ENCODE peak calls at places on chromosomes 5 and 9, in four cellular contexts. C, X, R and E are unnamed samples.

GRCh38 chr9:93091453-93092081 is 4.5 kb upstream of the CARD19 start:
- DNase-seq in X (peak), R (no peak), C (peak), E (no peak)

GRCh38 chr5:132589467-132589866 is 32.7 kb downstream of the RAD50 start:
- DNase-seq in X (no peak), C (no peak), R (no peak), E (no peak)

GRCh38 chr5:1728846-1729245 is 70.8 kb downstream of the MRPL36 start:
- DNase-seq in C (no peak), R (no peak), X (peak), E (no peak)

GRCh38 chr9:95425910-95426551 is 90.7 kb downstream of the PTCH1 start:
- DNase-seq in R (no peak), X (no peak), C (peak), E (no peak)

GRCh38 chr9:121354141-121354540 is 15.9 kb downstream of the STOM start:
- DNase-seq in C (no peak), X (no peak), R (no peak), E (no peak)

GRCh38 chr9:87889065-87889881 is 6.6 kb downstream of the SPATA31E1 start:
- DNase-seq in R (no peak), C (no peak), X (no peak), E (no peak)

GRCh38 chr5:139689631-139690384 is 41.7 kb downstream of the CXXC5 start:
- DNase-seq in R (no peak), C (no peak), X (peak), E (no peak)

GRCh38 chr5:80269991-80270438 is 14.2 kb upstream of the SERINC5 start:
- DNase-seq in R (no peak), C (no peak), X (no peak), E (no peak)

GRCh38 chr9:136174779-136175744 is 29.9 kb downstream of the LHX3 start:
- DNase-seq in C (no peak), X (no peak), R (no peak), E (no peak)

GRCh38 chr9:89687216-89687615 is 82.4 kb downstream of the GADD45G start:
- DNase-seq in C (no peak), R (no peak), X (no peak), E (no peak)

GRCh38 chr9:110257097-110257955 is 1.0 kb upstream of the TXN start:
- DNase-seq in C (peak), R (no peak), X (peak), E (no peak)

GRCh38 chr5:65117525-65117924 is 348.8 kb downstream of the CWC27 start:
- DNase-seq in X (no peak), R (no peak), C (no peak), E (no peak)

GRCh38 chr5:168865973-168866372 is 286.8 kb upstream of the PANK3 start:
- DNase-seq in C (no peak), X (peak), R (no peak), E (peak)

GRCh38 chr5:40497573-40497972 is 182.1 kb upstream of the PTGER4 start:
- DNase-seq in X (no peak), C (peak), R (no peak), E (no peak)

GRCh38 chr5:82174128-82174918 is 103.8 kb downstream of the RPS23 start:
- DNase-seq in X (peak), R (peak), C (peak), E (peak)

GRCh38 chr5:162209005-162209605 is 141.5 kb downstream of the GABRG2 start:
- DNase-seq in C (no peak), X (peak), R (peak), E (peak)

GRCh38 chr9:132169672-132170392 is 8.0 kb downstream of the NTNG2 start:
- DNase-seq in X (peak), C (peak), R (no peak), E (peak)

GRCh38 chr9:16352791-16353401 is 517.6 kb downstream of the BNC2 start:
- DNase-seq in R (peak), X (no peak), C (peak), E (no peak)

GRCh38 chr9:123111977-123112869 is 78.8 kb downstream of the GPR21 start:
- DNase-seq in X (peak), R (no peak), C (no peak), E (no peak)

GRCh38 chr5:59123595-59124561 is 541.0 kb downstream of the RAB3C start:
- DNase-seq in X (no peak), R (no peak), C (peak), E (no peak)

GRCh38 chr9:126325779-126326178 is 850 bp upstream of the MVB12B start:
- DNase-seq in R (no peak), C (no peak), X (no peak), E (no peak)

GRCh38 chr5:144120781-144121180 is 49.7 kb downstream of the YIPF5 start:
- DNase-seq in C (no peak), R (no peak), X (no peak), E (no peak)

GRCh38 chr9:88183798-88184495 is 45.7 kb upstream of the SPATA31C2 start:
- DNase-seq in X (no peak), R (no peak), C (no peak), E (no peak)

GRCh38 chr5:84249918-84250635 is 134.6 kb downstream of the EDIL3 start:
- DNase-seq in R (no peak), C (peak), X (no peak), E (peak)

GRCh38 chr5:14351845-14352712 is 208.9 kb downstream of the TRIO start:
- DNase-seq in C (peak), R (peak), X (peak), E (peak)

GRCh38 chr5:6837095-6837494 is 123.9 kb downstream of the TENT4A start:
- DNase-seq in C (no peak), R (no peak), X (no peak), E (no peak)

GRCh38 chr5:50699737-50700136 is 33.3 kb downstream of the PARP8 start:
- DNase-seq in C (peak), R (no peak), X (no peak), E (no peak)

GRCh38 chr5:600551-601541 is 11.3 kb upstream of the CEP72 start:
- DNase-seq in X (no peak), C (no peak), R (no peak), E (no peak)

GRCh38 chr5:124973613-124974130 is 227.2 kb upstream of the ZNF608 start:
- DNase-seq in C (no peak), R (no peak), X (no peak), E (no peak)

GRCh38 chr9:34072410-34072809 is 23.7 kb upstream of the UBAP2 start:
- DNase-seq in C (no peak), R (peak), X (peak), E (no peak)

GRCh38 chr5:151038292-151038745 is 17.9 kb downstream of the GPX3 start:
- DNase-seq in X (no peak), R (no peak), C (no peak), E (no peak)

GRCh38 chr9:21605489-21605931 is 123.4 kb upstream of the IFNE start:
- DNase-seq in X (no peak), C (peak), R (no peak), E (no peak)

GRCh38 chr5:89265511-89266169 is 382.7 kb upstream of the MEF2C start:
- DNase-seq in C (peak), X (no peak), R (no peak), E (no peak)

GRCh38 chr5:138544171-138545134 is 1.4 kb upstream of the ETF1 start:
- DNase-seq in C (peak), R (no peak), X (no peak), E (no peak)

GRCh38 chr9:97176206-97176605 is 131.3 kb upstream of the CCDC180 start:
- DNase-seq in C (no peak), X (no peak), R (no peak), E (no peak)

GRCh38 chr5:32027717-32028321 is 146.3 kb downstream of the GOLPH3 start:
- DNase-seq in C (peak), R (peak), X (peak), E (peak)

DNA sequence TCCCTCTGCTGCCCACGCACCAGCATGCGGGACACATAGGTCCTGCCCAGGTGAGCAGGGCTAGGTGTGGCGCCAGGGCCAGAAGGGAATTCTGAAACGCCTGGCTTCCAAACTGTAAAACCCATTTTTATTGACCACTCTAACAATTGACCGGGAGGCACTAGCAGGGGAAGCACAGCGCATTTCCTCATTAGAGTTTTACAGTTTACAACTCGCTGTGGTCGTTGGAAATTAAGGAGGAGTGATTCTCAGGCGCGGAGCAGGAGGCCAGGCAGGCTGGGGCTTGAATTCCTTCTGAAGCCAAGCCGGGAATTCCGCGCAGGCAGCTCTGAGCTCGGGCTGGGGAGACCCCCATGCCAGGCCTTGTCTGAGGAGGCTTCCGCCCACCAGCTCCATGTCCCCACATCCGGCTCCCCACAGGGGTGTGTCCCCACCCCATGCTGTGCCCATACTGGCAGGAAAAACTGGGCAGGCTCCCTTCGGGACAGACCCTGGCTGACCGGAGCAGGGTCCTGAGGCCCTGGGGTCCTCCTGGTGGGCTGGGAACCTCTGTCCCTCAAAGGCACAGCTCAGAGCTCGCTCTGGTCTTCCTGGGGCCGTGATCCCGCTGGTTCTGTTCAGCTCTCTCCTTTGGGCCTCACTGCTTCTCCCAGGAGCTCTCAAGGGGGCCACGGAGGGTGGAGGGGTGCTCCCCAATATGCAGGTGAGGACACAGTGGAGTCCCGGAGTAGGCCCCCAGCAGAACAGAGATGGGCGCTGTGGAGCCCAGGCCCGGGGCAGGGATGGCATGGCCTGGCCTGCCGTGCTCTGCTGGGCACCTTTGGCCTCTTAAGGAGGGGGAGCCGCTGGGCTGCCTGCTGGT is 1.2 kb upstream of the NRARP start:
- DNase-seq in R (no peak), C (no peak), X (peak), E (no peak)
- H2AK5ac ChIP-seq in R (no peak), C (no peak), X (no peak), E (peak)

GRCh38 chr5:134457801-134458200 is 46.1 kb upstream of the CDKN2AIPNL start:
- DNase-seq in X (no peak), C (no peak), R (no peak), E (no peak)
- H2AK5ac ChIP-seq in X (no peak), C (no peak), R (no peak), E (peak)

GRCh38 chr9:36074870-36075532 is 38.3 kb downstream of the RECK start:
- DNase-seq in R (no peak), X (no peak), C (peak), E (no peak)
- H2AK5ac ChIP-seq in R (no peak), X (no peak), C (peak), E (no peak)

DNA sequence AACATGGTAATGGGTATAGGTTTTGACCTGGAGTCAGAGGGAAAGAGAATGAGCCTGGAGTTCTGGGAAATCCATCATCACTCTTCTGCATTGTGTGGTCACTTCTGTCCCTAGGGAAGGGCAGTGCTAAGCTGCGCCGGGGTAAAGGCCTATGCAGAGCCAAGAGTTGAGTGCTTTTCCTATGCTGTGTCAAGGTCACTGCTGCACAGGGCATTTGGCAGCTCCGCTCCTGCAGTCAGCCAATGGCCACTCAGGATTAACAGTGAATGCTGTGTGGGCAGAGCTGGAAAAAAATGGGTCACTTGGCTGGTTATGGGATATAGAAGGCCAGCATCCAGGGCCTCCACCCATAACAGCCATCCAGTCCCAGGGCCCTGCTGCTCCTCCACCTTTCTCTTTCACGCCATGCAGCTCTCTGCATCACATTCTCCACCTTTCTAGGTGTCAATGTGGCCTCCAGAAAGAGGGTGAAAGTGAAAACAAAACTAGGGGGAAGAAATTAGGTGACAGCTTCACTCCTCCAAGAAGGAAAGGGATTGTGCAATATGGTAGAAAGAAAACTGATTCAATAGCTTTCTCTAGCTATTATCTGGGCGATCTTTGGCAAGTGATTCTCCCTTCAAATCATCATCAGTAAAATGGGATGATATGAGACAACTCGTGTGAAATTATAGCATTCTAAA is 279.3 kb upstream of the ANKRD55 start:
- DNase-seq in R (no peak), X (no peak), C (no peak), E (no peak)
- H2AK5ac ChIP-seq in R (no peak), X (no peak), C (no peak), E (no peak)

GRCh38 chr9:127570533-127571111 is 41.5 kb upstream of the STXBP1 start:
- DNase-seq in R (peak), C (no peak), X (no peak), E (no peak)

GRCh38 chr9:127569819-127570401 is 42.2 kb upstream of the STXBP1 start:
- DNase-seq in R (no peak), C (peak), X (no peak), E (no peak)

GRCh38 chr9:127568618-127568970 is 43.5 kb upstream of the STXBP1 start:
- DNase-seq in X (peak), R (no peak), C (no peak), E (no peak)

GRCh38 chr9:127567898-127568617 is 44.0 kb upstream of the STXBP1 start:
- DNase-seq in C (no peak), R (no peak), X (peak), E (no peak)

GRCh38 chr9:127568971-127569818 is 42.9 kb upstream of the STXBP1 start:
- DNase-seq in X (peak), C (peak), R (peak), E (peak)
- H2AK5ac ChIP-seq in X (no peak), C (peak), R (peak), E (peak)

GRCh38 chr9:18601956-18602355 is 128.0 kb downstream of the ADAMTSL1 start:
- DNase-seq in C (peak), X (no peak), R (no peak), E (no peak)
- H2AK5ac ChIP-seq in C (no peak), X (no peak), R (no peak), E (no peak)

GRCh38 chr5:154309361-154309725 is 118.8 kb downstream of the GALNT10 start:
- DNase-seq in X (no peak), R (peak), C (peak), E (no peak)
- H2AK5ac ChIP-seq in X (no peak), R (no peak), C (peak), E (no peak)